ENCODE peak calls at places on chromosome 11, in ten cellular contexts. G is CD4-positive, CD25-positive, alpha-beta regulatory T cell; B is mucosa of descending colon; P is mesendoderm; E is endodermal cell; S is tibial nerve; H is neuronal stem cell; K is stomach; N is GM23248; R is cardiac muscle cell. F is an unnamed sample.

GRCh38 chr11:134907636-134908035 is 495.6 kb upstream of the B3GAT1 start:
- DNase-seq in G (no peak), B (no peak), P (no peak), E (no peak), S (no peak), H (no peak), K (no peak), N (no peak), R (no peak), F (no peak)

GRCh38 chr11:43922974-43923326 is 19.5 kb upstream of the C11orf96 start:
- DNase-seq in G (no peak), B (no peak), P (no peak), E (no peak), S (no peak), H (no peak), K (no peak), N (no peak), R (no peak), F (no peak)

GRCh38 chr11:106276859-106277436 is 199.5 kb downstream of the AASDHPPT start:
- DNase-seq in G (no peak), B (no peak), P (peak; percentile 55), E (peak; percentile 62), S (no peak), H (peak; percentile 5), K (no peak), N (no peak), R (peak; percentile 6), F (no peak)

GRCh38 chr11:78127408-78127807 is 12.0 kb downstream of the ALG8 start:
- DNase-seq in G (no peak), B (no peak), P (no peak), E (no peak), S (no peak), H (no peak), K (no peak), N (no peak), R (no peak), F (no peak)

GRCh38 chr11:59426361-59427067 is at the start of gene OR5A2:
- DNase-seq in G (no peak), B (no peak), P (peak; percentile 92), E (peak; percentile 74), S (no peak), H (peak; percentile 76), K (no peak), N (no peak), R (no peak), F (no peak)

GRCh38 chr11:36594316-36594989 is at the start of gene IFTAP:
- DNase-seq in G (no peak), B (peak; percentile 47), P (peak; percentile 98), E (peak; percentile 91), S (no peak), H (peak; percentile 84), K (peak; percentile 42), N (peak; percentile 93), R (peak; percentile 91), F (peak; percentile 93)

GRCh38 chr11:134797411-134798089 is 385.5 kb upstream of the B3GAT1 start:
- DNase-seq in G (no peak), B (no peak), P (no peak), E (no peak), S (no peak), H (no peak), K (no peak), N (no peak), R (no peak), F (no peak)

GRCh38 chr11:75375626-75376025 is 23.7 kb upstream of the RPS3 start:
- DNase-seq in G (no peak), B (no peak), P (no peak), E (no peak), S (no peak), H (no peak), K (no peak), N (no peak), R (no peak), F (no peak)

GRCh38 chr11:73582636-73583035 is 15.3 kb downstream of the FAM168A start:
- DNase-seq in G (no peak), B (no peak), P (no peak), E (no peak), S (no peak), H (no peak), K (no peak), N (no peak), R (no peak), F (no peak)

GRCh38 chr11:47327025-47327424 is 25.5 kb downstream of the MYBPC3 start:
- DNase-seq in G (no peak), B (no peak), P (no peak), E (no peak), S (no peak), H (no peak), K (no peak), N (no peak), R (no peak), F (no peak)

GRCh38 chr11:120031612-120032600 is 106.0 kb downstream of the TRIM29 start:
- DNase-seq in G (no peak), B (no peak), P (no peak), E (peak; percentile 47), S (no peak), H (no peak), K (no peak), N (no peak), R (no peak), F (no peak)

GRCh38 chr11:115778928-115779650 is 274.9 kb upstream of the CADM1 start:
- DNase-seq in G (no peak), B (no peak), P (peak; percentile 60), E (no peak), S (no peak), H (no peak), K (no peak), N (no peak), R (no peak), F (no peak)

GRCh38 chr11:16968196-16968595 is 46.0 kb downstream of the PLEKHA7 start:
- DNase-seq in G (no peak), B (no peak), P (no peak), E (no peak), S (no peak), H (no peak), K (no peak), N (no peak), R (no peak), F (no peak)

GRCh38 chr11:83713701-83714100 is 427.5 kb upstream of the CCDC90B start:
- DNase-seq in G (no peak), B (no peak), P (no peak), E (no peak), S (no peak), H (no peak), K (peak; percentile 34), N (peak; percentile 81), R (no peak), F (no peak)

GRCh38 chr11:99937330-99937729 is 749.8 kb upstream of the ARHGAP42 start:
- DNase-seq in G (no peak), B (no peak), P (no peak), E (no peak), S (no peak), H (no peak), K (no peak), N (no peak), R (no peak), F (no peak)

GRCh38 chr11:29310016-29310415 is 706.8 kb downstream of the KCNA4 start:
- DNase-seq in G (no peak), B (no peak), P (no peak), E (no peak), S (no peak), H (no peak), K (no peak), N (peak; percentile 79), R (no peak), F (no peak)
- H3K4me1 ChIP-seq in G (no peaks in the 10 kb centered on the region), B (no peaks in the 10 kb centered on the region), P (no peaks in the 10 kb centered on the region), E (peaks cover 1% of the 10 kb centered on the region), S (no peaks in the 10 kb centered on the region), H (peaks cover 2% of the 10 kb centered on the region), K (no peaks in the 10 kb centered on the region), N (peaks cover 53% of the 10 kb centered on the region), R (no peaks in the 10 kb centered on the region), F (no peaks in the 10 kb centered on the region)

GRCh38 chr11:76795936-76796441 is 12.8 kb downstream of the TSKU start:
- DNase-seq in G (no peak), B (no peak), P (no peak), E (peak; percentile 39), S (no peak), H (no peak), K (no peak), N (no peak), R (no peak), F (no peak)

GRCh38 chr11:76795285-76795935 is 12.3 kb downstream of the TSKU start:
- DNase-seq in G (no peak), B (no peak), P (no peak), E (peak; percentile 41), S (no peak), H (no peak), K (peak; percentile 22), N (no peak), R (no peak), F (no peak)

GRCh38 chr11:76793834-76794291 is 10.7 kb downstream of the TSKU start:
- DNase-seq in G (no peak), B (no peak), P (no peak), E (peak; percentile 49), S (no peak), H (no peak), K (peak; percentile 24), N (no peak), R (no peak), F (no peak)

GRCh38 chr11:76793391-76793811 is 10.2 kb downstream of the TSKU start:
- DNase-seq in G (no peak), B (no peak), P (no peak), E (peak; percentile 56), S (no peak), H (peak; percentile 61), K (peak; percentile 15), N (no peak), R (no peak), F (peak; percentile 71)

GRCh38 chr11:76794371-76795284 is 11.5 kb downstream of the TSKU start:
- DNase-seq in G (no peak), B (no peak), P (no peak), E (no peak), S (no peak), H (no peak), K (no peak), N (no peak), R (no peak), F (no peak)
- H3K4me1 ChIP-seq in G (peaks cover 8% of the 10 kb centered on the region), B (peaks cover 15% of the 10 kb centered on the region), P (peaks cover 14% of the 10 kb centered on the region), E (peaks cover 35% of the 10 kb centered on the region), S (peaks cover 24% of the 10 kb centered on the region), H (peaks cover 4% of the 10 kb centered on the region), K (peaks cover 41% of the 10 kb centered on the region), N (peaks cover 18% of the 10 kb centered on the region), R (peaks cover 12% of the 10 kb centered on the region), F (peaks cover 17% of the 10 kb centered on the region)

DNA sequence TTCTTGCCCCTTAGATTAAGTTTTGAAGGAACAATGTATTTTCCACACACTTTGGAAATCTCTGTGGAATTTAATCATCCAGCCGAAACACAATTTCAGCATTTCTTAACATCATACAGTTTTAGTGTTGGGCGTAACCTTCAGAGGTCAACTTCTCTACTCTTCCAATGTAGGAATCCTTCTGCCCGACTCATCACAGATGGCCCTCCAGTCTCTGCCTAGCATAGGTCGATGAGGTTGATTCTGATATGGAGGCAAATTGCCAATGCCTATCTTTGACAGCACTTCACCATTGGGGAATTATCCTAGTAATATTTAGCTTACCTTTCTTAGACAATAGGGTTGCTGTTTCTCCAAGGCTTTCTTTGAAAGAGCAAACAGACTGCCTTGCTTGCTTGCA is 175.7 kb upstream of the TTC12 start:
- DNase-seq in G (no peak), B (no peak), P (no peak), E (no peak), S (no peak), H (no peak), K (no peak), N (no peak), R (no peak), F (no peak)
- H3K4me1 ChIP-seq in G (no peaks in the 10 kb centered on the region), B (no peaks in the 10 kb centered on the region), P (no peaks in the 10 kb centered on the region), E (peaks cover 4% of the 10 kb centered on the region), S (no peaks in the 10 kb centered on the region), H (no peaks in the 10 kb centered on the region), K (peaks cover 8% of the 10 kb centered on the region), N (no peaks in the 10 kb centered on the region), R (no peaks in the 10 kb centered on the region), F (peaks cover 6% of the 10 kb centered on the region)

GRCh38 chr11:19817265-19817851 is 104.7 kb downstream of the NAV2 start:
- DNase-seq in G (no peak), B (no peak), P (peak; percentile 83), E (peak; percentile 87), S (no peak), H (no peak), K (peak; percentile 60), N (no peak), R (no peak), F (no peak)
- H3K4me1 ChIP-seq in G (no peaks in the 10 kb centered on the region), B (no peaks in the 10 kb centered on the region), P (peaks cover 16% of the 10 kb centered on the region), E (no peaks in the 10 kb centered on the region), S (peaks cover 13% of the 10 kb centered on the region), H (no peaks in the 10 kb centered on the region), K (peaks cover 70% of the 10 kb centered on the region), N (peaks cover 12% of the 10 kb centered on the region), R (peaks cover 11% of the 10 kb centered on the region), F (peaks cover 4% of the 10 kb centered on the region)

F was measured in SJCRH30.